ENCODE peak calls at places on chromosome 9, in eight cellular contexts. Q is hepatocyte; F is neuronal stem cell; O is iPS-NIHi11; V is activated gamma-delta T cell treated with anti-CD3 and anti-CD28 coated beads, Interleukin-2, amount 50 U/mL, for 16 hours; A is stimulated activated CD8-positive, alpha-beta memory T cell treated with anti-CD3 and anti-CD28 coated beads, Interleukin-15, amount 100 ng/mL, for 48 hours; Z is NCI-H2107; Y is PC-9. K is an unnamed sample.

GRCh38 chr9:72600671-72601070 is 79.3 kb downstream of the TMC1 start:
- DNase-seq in Y (no peak), O (no peak), A (no peak), Z (no peak), V (no peak), Q (no peak), F (no peak), K (peak)

GRCh38 chr9:117413346-117414219 is 1.3 kb downstream of the ASTN2 start:
- DNase-seq in Q (peak), V (no peak), O (peak), A (no peak), F (peak), Y (no peak), Z (peak), K (no peak)

GRCh38 chr9:74499111-74499601 is 2.0 kb downstream of the RORB start:
- DNase-seq in Y (no peak), V (no peak), A (no peak), O (no peak), Q (peak), Z (no peak), F (peak), K (no peak)

GRCh38 chr9:79131375-79131774 is 440.4 kb upstream of the TLE4 start:
- DNase-seq in Z (no peak), A (no peak), F (no peak), Y (no peak), V (no peak), Q (no peak), O (no peak), K (no peak)

GRCh38 chr9:98971168-98971914 is 27.6 kb downstream of the COL15A1 start:
- DNase-seq in A (no peak), O (peak), F (peak), Y (no peak), V (no peak), Q (peak), Z (no peak), K (peak)

GRCh38 chr9:133615101-133615896 is 6.1 kb upstream of the FAM163B start:
- DNase-seq in Q (no peak), A (no peak), V (no peak), Z (no peak), O (no peak), Y (no peak), F (no peak), K (no peak)

GRCh38 chr9:125558453-125559084 is 148.4 kb downstream of the MAPKAP1 start:
- DNase-seq in A (peak), O (peak), V (peak), F (peak), Z (peak), Q (peak), Y (peak), K (peak)

GRCh38 chr9:89365532-89365912 is 47.2 kb downstream of the SECISBP2 start:
- DNase-seq in O (no peak), Z (no peak), V (no peak), Y (no peak), A (no peak), Q (no peak), F (no peak), K (no peak)

GRCh38 chr9:125399165-125399564 is 137.5 kb downstream of the GAPVD1 start:
- DNase-seq in O (no peak), F (no peak), V (no peak), Q (no peak), Y (no peak), A (no peak), Z (no peak), K (no peak)

GRCh38 chr9:94889627-94890026 is 163.1 kb downstream of the AOPEP start:
- DNase-seq in Z (no peak), A (no peak), V (no peak), Y (no peak), O (no peak), F (no peak), Q (no peak), K (no peak)

K was measured in LHCN-M2.